ENCODE peak calls at places on chromosomes 6 and 20, in five cellular contexts. L is fibroblast of villous mesenchyme, O is brain microvascular endothelial cell, F is stomach, X is PC-3. S is an unnamed sample.

GRCh38 chr6:37052027-37052628 is 46.7 kb downstream of the FGD2 start:
- DNase-seq in L (peak; percentile 14), O (no peak), F (no peak), X (no peak), S (no peak)

GRCh38 chr6:43428874-43429273 is 1.5 kb downstream of the ABCC10 start:
- DNase-seq in L (peak; percentile 3), O (no peak), F (no peak), X (no peak), S (no peak)

GRCh38 chr20:40016359-40016758 is 672.7 kb downstream of the MAFB start:
- DNase-seq in L (no peak), O (no peak), F (no peak), X (no peak), S (peak; percentile 60)

GRCh38 chr6:135159531-135159930 is 21.6 kb upstream of the MYB start:
- DNase-seq in L (no peak), O (no peak), F (no peak), X (no peak), S (peak; percentile 33)

GRCh38 chr6:71383891-71384489 is 95.4 kb downstream of the OGFRL1 start:
- DNase-seq in L (peak; percentile 72), O (peak; percentile 38), F (no peak), X (peak; percentile 72), S (peak; percentile 47)

GRCh38 chr6:152244998-152245630 is 392.0 kb downstream of the SYNE1 start:
- DNase-seq in L (peak; percentile 86), O (no peak), F (no peak), X (no peak), S (no peak)

GRCh38 chr20:62044671-62045070 is 21.0 kb downstream of the TAF4 start:
- DNase-seq in L (no peak), O (no peak), F (no peak), X (no peak), S (no peak)

GRCh38 chr6:64930664-64931063 is 776.4 kb downstream of the EYS start:
- DNase-seq in L (no peak), O (no peak), F (no peak), X (no peak), S (no peak)

GRCh38 chr6:131657630-131658111 is 20.6 kb downstream of the ENPP3 start:
- DNase-seq in L (peak; percentile 60), O (peak; percentile 19), F (no peak), X (peak; percentile 54), S (peak; percentile 2)

GRCh38 chr6:105882833-105883232 is 203.3 kb upstream of the PRDM1 start:
- DNase-seq in L (no peak), O (no peak), F (no peak), X (no peak), S (no peak)

GRCh38 chr6:52403627-52404026 is 16.5 kb upstream of the EFHC1 start:
- DNase-seq in L (no peak), O (no peak), F (peak; percentile 83), X (peak; percentile 59), S (peak; percentile 57)

GRCh38 chr20:10708342-10709185 is 34.8 kb upstream of the JAG1 start:
- DNase-seq in L (peak; percentile 89), O (peak; percentile 71), F (no peak), X (peak; percentile 92), S (peak; percentile 65)

GRCh38 chr6:32989375-32989774 is 20.0 kb downstream of the HLA-DOA start:
- DNase-seq in L (no peak), O (no peak), F (no peak), X (peak; percentile 32), S (no peak)

DNA sequence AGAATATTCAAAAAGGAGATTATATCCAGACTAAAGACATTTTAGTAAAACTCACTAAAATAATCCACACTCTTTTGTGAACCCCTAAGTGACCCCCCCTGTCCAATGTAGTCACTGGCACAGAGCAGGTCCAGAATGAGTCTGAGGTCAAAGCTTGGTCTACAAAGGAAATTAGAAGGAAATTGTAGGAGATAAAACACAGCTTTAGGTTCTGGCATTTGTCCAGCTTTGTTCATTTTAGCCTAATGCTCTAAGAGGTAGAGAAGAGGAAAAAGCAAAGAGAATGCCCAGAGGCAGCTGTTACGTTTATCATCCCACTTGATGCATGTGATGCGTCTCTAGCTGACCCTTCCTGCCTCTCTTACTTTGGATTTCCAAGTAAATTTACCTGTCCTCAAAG is 62.6 kb downstream of the CNKSR3 start:
- DNase-seq in L (peak; percentile 27), O (peak; percentile 45), F (no peak), X (no peak), S (no peak)
- H3K4me3 ChIP-seq in L (no peak overlapping the region), O (no peak overlapping the region), F (no peak overlapping the region), X (no peak overlapping the region), S (no peak overlapping the region)

GRCh38 chr6:506508-506907 is 115.0 kb downstream of the IRF4 start:
- DNase-seq in L (no peak), O (no peak), F (no peak), X (no peak), S (no peak)
- TF ChIP-seq CTCF in L (no peak), O (no peak), F (no peak), X (no peak), S (no peak)

GRCh38 chr6:159043236-159043635 is 1.6 kb downstream of the TAGAP start:
- DNase-seq in L (no peak), O (no peak), F (no peak), X (no peak), S (no peak)
- H3K4me3 ChIP-seq in L (no peak overlapping the region), O (no peak overlapping the region), F (peak overlapping the region; percentile 39), X (no peak overlapping the region), S (no peak overlapping the region)

GRCh38 chr20:4901031-4901818 is 100.1 kb downstream of the SLC23A2 start:
- DNase-seq in L (no peak), O (no peak), F (no peak), X (no peak), S (peak; percentile 38)

GRCh38 chr20:4905195-4905594 is 96.1 kb downstream of the SLC23A2 start:
- DNase-seq in L (no peak), O (no peak), F (no peak), X (no peak), S (no peak)

GRCh38 chr20:4902788-4903187 is 98.5 kb downstream of the SLC23A2 start:
- DNase-seq in L (no peak), O (no peak), F (no peak), X (no peak), S (no peak)

GRCh38 chr20:4905612-4906011 is 95.7 kb downstream of the SLC23A2 start:
- DNase-seq in L (no peak), O (no peak), F (no peak), X (peak; percentile 12), S (no peak)

GRCh38 chr20:4904127-4904860 is 97.0 kb downstream of the SLC23A2 start:
- DNase-seq in L (no peak), O (no peak), F (no peak), X (peak; percentile 13), S (peak; percentile 63)
- TF ChIP-seq CTCF in L (no peak), O (no peak), F (no peak), X (no peak), S (peak; percentile 20)

GRCh38 chr6:137002505-137002904 is 42.3 kb downstream of the IL20RA start:
- DNase-seq in L (no peak), O (no peak), F (no peak), X (peak; percentile 65), S (no peak)
- H3K4me3 ChIP-seq in L (no peak overlapping the region), O (no peak overlapping the region), F (no peak overlapping the region), X (peak overlapping the region; percentile 10), S (no peak overlapping the region)